ENCODE peak calls at places on chromosomes 4 and X, in eight cellular contexts. X, N, I, C, Y, Z, S and H are unnamed samples.

GRCh38 chr4:82555279-82555678 is 6.5 kb downstream of the TMEM150C start:
- DNase-seq in X (no peak), N (no peak), I (no peak), C (no peak), Y (no peak), Z (no peak), S (no peak), H (no peak)

GRCh38 chrX:115350696-115351408 is 61.3 kb downstream of the LUZP4 start:
- DNase-seq in X (no peak), N (no peak), I (no peak), C (no peak), Y (no peak), Z (no peak), S (no peak), H (peak)

GRCh38 chr4:41957634-41958033 is 22.4 kb downstream of the TMEM33 start:
- DNase-seq in X (no peak), N (peak), I (no peak), C (no peak), Y (no peak), Z (peak), S (peak), H (no peak)

GRCh38 chr4:100299019-100299418 is 108.8 kb upstream of the DDIT4L start:
- DNase-seq in X (no peak), N (peak), I (no peak), C (peak), Y (no peak), Z (no peak), S (peak), H (peak)

GRCh38 chr4:76206222-76206942 is 7.2 kb downstream of the SCARB2 start:
- DNase-seq in X (no peak), N (peak), I (no peak), C (no peak), Y (no peak), Z (no peak), S (no peak), H (peak)

GRCh38 chr4:7266525-7267292 is 74.4 kb downstream of the SORCS2 start:
- DNase-seq in X (no peak), N (no peak), I (no peak), C (peak), Y (no peak), Z (peak), S (peak), H (peak)

GRCh38 chrX:107710617-107711391 is 64.8 kb downstream of the TSC22D3 start:
- DNase-seq in X (no peak), N (no peak), I (no peak), C (peak), Y (no peak), Z (peak), S (peak), H (peak)

GRCh38 chrX:24646745-24647182 is 383 bp downstream of the PCYT1B start:
- DNase-seq in X (no peak), N (peak), I (no peak), C (no peak), Y (no peak), Z (no peak), S (no peak), H (no peak)

GRCh38 chr4:21451032-21451431 is 497.5 kb downstream of the KCNIP4 start:
- DNase-seq in X (no peak), N (no peak), I (peak), C (no peak), Y (no peak), Z (peak), S (peak), H (peak)